ENCODE peak calls at places on chromosome 5, in ten cellular contexts. Q is GM12878, H is H9, J is brain microvascular endothelial cell, V is heart right ventricle, D is uterus, R is cardiac muscle cell, K is HCT116, Z is sigmoid colon, B is adrenal gland. N is an unnamed sample. For H3K27me3, the result is how much of the 10 kb centered on the place peaks cover.

GRCh38 chr5:98768160-98769005 is 5.1 kb upstream of the RGMB start:
- DNase-seq in Q (no peak), V (peak), K (no peak), J (peak), Z (no peak), H (peak), R (peak), B (peak), D (peak), N (peak)

GRCh38 chr5:154784856-154785255 is 29.7 kb downstream of the LARP1 start:
- DNase-seq in R (no peak), K (no peak), J (no peak), Q (no peak), H (no peak), D (no peak), V (no peak), B (no peak), Z (no peak), N (no peak)

GRCh38 chr5:12204761-12205160 is 300.5 kb upstream of the CTNND2 start:
- DNase-seq in K (no peak), H (no peak), V (no peak), R (no peak), B (no peak), Z (no peak), Q (no peak), J (no peak), D (no peak), N (no peak)

GRCh38 chr5:86986837-86987236 is 280.8 kb upstream of the RASA1 start:
- DNase-seq in J (no peak), B (no peak), Z (no peak), R (no peak), Q (no peak), K (no peak), D (no peak), V (no peak), H (no peak), N (no peak)

GRCh38 chr5:79562351-79563246 is 48.7 kb upstream of the HOMER1 start:
- DNase-seq in B (no peak), H (no peak), J (no peak), Z (no peak), V (no peak), Q (no peak), K (no peak), D (no peak), R (no peak), N (no peak)

GRCh38 chr5:163460562-163461176 is at the start of gene HMMR:
- DNase-seq in V (no peak), J (no peak), R (peak), D (no peak), H (no peak), Q (no peak), K (no peak), Z (no peak), B (no peak), N (peak)

GRCh38 chr5:139641116-139642080 is 6.8 kb upstream of the CXXC5 start:
- DNase-seq in J (no peak), B (no peak), H (no peak), V (no peak), Q (no peak), Z (peak), K (no peak), D (no peak), R (no peak), N (no peak)

GRCh38 chr5:8329773-8330172 is 460.8 kb downstream of the MTRR start:
- DNase-seq in B (no peak), V (no peak), H (no peak), Z (no peak), K (no peak), D (no peak), J (peak), R (no peak), Q (no peak), N (no peak)

GRCh38 chr5:72210913-72211670 is 103.8 kb downstream of the MAP1B start:
- DNase-seq in H (no peak), K (no peak), J (peak), V (peak), Q (no peak), B (peak), D (peak), R (no peak), Z (no peak), N (no peak)

GRCh38 chr5:126383246-126383645 is 40.0 kb upstream of the GRAMD2B start:
- DNase-seq in B (no peak), J (no peak), V (no peak), H (no peak), R (no peak), K (no peak), D (no peak), Q (no peak), Z (peak), N (no peak)

GRCh38 chr5:65163698-65164097 is 318.0 kb downstream of the ADAMTS6 start:
- DNase-seq in Q (no peak), Z (no peak), H (no peak), K (no peak), B (no peak), V (no peak), D (no peak), J (peak), R (no peak), N (no peak)

GRCh38 chr5:147734839-147735238 is 47.7 kb downstream of the JAKMIP2 start:
- DNase-seq in R (no peak), K (no peak), J (no peak), V (no peak), Z (no peak), D (no peak), H (no peak), Q (no peak), B (no peak), N (no peak)

GRCh38 chr5:147939431-147940114 is 33.2 kb upstream of the C5orf46 start:
- DNase-seq in K (no peak), B (no peak), V (no peak), Z (no peak), Q (no peak), R (no peak), H (no peak), D (no peak), J (no peak), N (peak)

GRCh38 chr5:168481330-168481788 is 4.9 kb upstream of the RARS1 start:
- DNase-seq in K (no peak), B (no peak), Q (peak), J (no peak), H (no peak), Z (no peak), R (peak), D (no peak), V (no peak), N (peak)

GRCh38 chr5:112388739-112389138 is 30.3 kb downstream of the EPB41L4A start:
- DNase-seq in H (no peak), Q (no peak), Z (no peak), D (no peak), R (no peak), B (no peak), V (no peak), K (no peak), J (no peak), N (no peak)

GRCh38 chr5:93191016-93191415 is 390.0 kb downstream of the NR2F1-AS1 start:
- DNase-seq in K (no peak), R (no peak), H (no peak), Z (no peak), V (no peak), D (no peak), J (no peak), B (no peak), Q (no peak), N (no peak)

GRCh38 chr5:131109540-131110255 is 55.4 kb downstream of the HINT1 start:
- DNase-seq in K (peak), D (no peak), R (peak), Q (peak), B (peak), V (peak), H (no peak), J (peak), Z (no peak), N (peak)

DNA sequence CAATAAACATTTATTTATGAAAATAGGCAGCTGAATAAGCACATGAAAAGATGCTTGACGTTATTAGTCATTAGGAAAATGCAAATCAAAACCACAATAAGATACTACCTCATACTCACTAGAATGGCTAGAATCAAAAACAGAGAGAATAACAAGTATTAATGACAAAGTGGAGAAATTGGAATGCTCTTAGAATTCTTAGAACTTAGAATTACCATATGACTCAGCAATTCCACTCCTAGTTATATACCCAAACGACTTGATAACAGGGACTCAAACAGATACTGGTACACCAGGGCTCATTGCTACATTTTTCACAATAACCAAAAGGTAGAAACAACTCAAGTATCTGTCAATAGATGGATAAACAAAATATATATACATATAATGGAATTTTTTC is 15.1 kb upstream of the TRIM36 start:
- DNase-seq in J (no peak), Z (no peak), V (no peak), D (no peak), K (no peak), R (no peak), Q (no peak), H (no peak), B (no peak), N (no peak)
- H3K27me3 ChIP-seq in J (under half), Z (under half), V (under half), D (under half), K (under half), R (under half), Q (under half), H (under half), B (under half), N (under half)

GRCh38 chr5:96258692-96259091 is 174.4 kb downstream of the PCSK1 start:
- DNase-seq in J (no peak), Q (no peak), D (no peak), B (no peak), H (no peak), V (no peak), Z (no peak), R (no peak), K (no peak), N (no peak)
- H3K27ac ChIP-seq in J (peak), Q (no peak), D (no peak), B (no peak), H (no peak), V (no peak), Z (no peak), R (no peak), K (no peak), N (no peak)

GRCh38 chr5:51382759-51383493 is at the start of gene ISL1:
- DNase-seq in R (peak), D (no peak), H (peak), B (peak), Q (no peak), K (peak), J (peak), V (no peak), Z (peak), N (peak)
- H3K27me3 ChIP-seq in R (under half), D (half or more), H (half or more), B (half or more), Q (under half), K (under half), J (half or more), V (under half), Z (under half), N (under half)

GRCh38 chr5:125277494-125278154 is 531.2 kb upstream of the ZNF608 start:
- DNase-seq in B (no peak), Z (no peak), Q (no peak), J (peak), K (peak), R (no peak), H (no peak), D (no peak), V (no peak), N (no peak)
- H3K27ac ChIP-seq in B (no peak), Z (no peak), Q (no peak), J (peak), K (peak), R (no peak), H (no peak), D (no peak), V (no peak), N (peak)